ENCODE peak calls at places on chromosomes 6 and 20, in five cellular contexts. I is A549, R is sigmoid colon, P is stomach, C is adrenal gland. Q is an unnamed sample. For H3K4me1, the result is how much of the 10 kb centered on the place peaks cover.

GRCh38 chr6:45684476-45684875 is 306.7 kb upstream of the SUPT3H start:
- DNase-seq in I (no peak), R (no peak), P (no peak), C (no peak), Q (no peak)

GRCh38 chr6:134510920-134511319 is 193.0 kb upstream of the SGK1 start:
- DNase-seq in I (no peak), R (no peak), P (no peak), C (peak), Q (no peak)

GRCh38 chr6:30560930-30561329 is 3.8 kb downstream of the PRR3 start:
- DNase-seq in I (no peak), R (no peak), P (no peak), C (no peak), Q (no peak)

GRCh38 chr20:1661542-1662299 is 4.1 kb upstream of the SIRPG start:
- DNase-seq in I (no peak), R (no peak), P (no peak), C (no peak), Q (no peak)

GRCh38 chr6:42674780-42675179 is 47.6 kb downstream of the PRPH2 start:
- DNase-seq in I (no peak), R (no peak), P (no peak), C (no peak), Q (no peak)

GRCh38 chr6:142605922-142606321 is 304.1 kb downstream of the ADGRG6 start:
- DNase-seq in I (no peak), R (no peak), P (no peak), C (no peak), Q (no peak)

GRCh38 chr6:7541175-7542064 is at the start of gene DSP:
- DNase-seq in I (peak), R (no peak), P (peak), C (peak), Q (no peak)

GRCh38 chr6:24431045-24431451 is 28.3 kb downstream of the MRS2 start:
- DNase-seq in I (peak), R (no peak), P (no peak), C (peak), Q (no peak)

GRCh38 chr6:26335631-26336323 is 29.2 kb upstream of the BTN3A2 start:
- DNase-seq in I (no peak), R (no peak), P (no peak), C (no peak), Q (no peak)

GRCh38 chr6:41639556-41640371 is 1.5 kb downstream of the MDFI start:
- DNase-seq in I (no peak), R (no peak), P (no peak), C (no peak), Q (no peak)

GRCh38 chr6:47922391-47922790 is 140.6 kb downstream of the OPN5 start:
- DNase-seq in I (no peak), R (no peak), P (no peak), C (no peak), Q (no peak)

GRCh38 chr6:30060634-30060981 is 457 bp upstream of the POLR1H start:
- DNase-seq in I (no peak), R (peak), P (no peak), C (peak), Q (no peak)

GRCh38 chr6:146791930-146792329 is 193.2 kb downstream of the ADGB start:
- DNase-seq in I (no peak), R (no peak), P (no peak), C (no peak), Q (no peak)
- TF ChIP-seq POLR2A in I (no peak), R (no peak), P (no peak), C (no peak), Q (no peak)

GRCh38 chr6:3473773-3474172 is 16.9 kb upstream of the SLC22A23 start:
- DNase-seq in I (no peak), R (no peak), P (no peak), C (no peak), Q (no peak)

GRCh38 chr6:3468585-3468984 is 11.7 kb upstream of the SLC22A23 start:
- DNase-seq in I (no peak), R (no peak), P (no peak), C (no peak), Q (no peak)

GRCh38 chr6:3471286-3471685 is 14.4 kb upstream of the SLC22A23 start:
- DNase-seq in I (no peak), R (no peak), P (peak), C (no peak), Q (no peak)

GRCh38 chr6:3467996-3468395 is 11.1 kb upstream of the SLC22A23 start:
- DNase-seq in I (no peak), R (no peak), P (no peak), C (no peak), Q (no peak)

GRCh38 chr6:3471711-3472110 is 14.9 kb upstream of the SLC22A23 start:
- DNase-seq in I (no peak), R (no peak), P (peak), C (no peak), Q (no peak)
- H3K27ac ChIP-seq in I (peak), R (no peak), P (no peak), C (no peak), Q (no peak)

GRCh38 chr6:53530780-53531386 is 14.0 kb downstream of the GCLC start:
- DNase-seq in I (no peak), R (no peak), P (no peak), C (no peak), Q (no peak)
- H3K4me1 ChIP-seq in I (half or more), R (half or more), P (under half), C (under half), Q (under half)

GRCh38 chr20:54361485-54361884 is 113.9 kb upstream of the DOK5 start:
- DNase-seq in I (no peak), R (no peak), P (no peak), C (no peak), Q (no peak)
- TF ChIP-seq POLR2A in I (no peak), R (no peak), P (no peak), C (no peak), Q (no peak)

DNA sequence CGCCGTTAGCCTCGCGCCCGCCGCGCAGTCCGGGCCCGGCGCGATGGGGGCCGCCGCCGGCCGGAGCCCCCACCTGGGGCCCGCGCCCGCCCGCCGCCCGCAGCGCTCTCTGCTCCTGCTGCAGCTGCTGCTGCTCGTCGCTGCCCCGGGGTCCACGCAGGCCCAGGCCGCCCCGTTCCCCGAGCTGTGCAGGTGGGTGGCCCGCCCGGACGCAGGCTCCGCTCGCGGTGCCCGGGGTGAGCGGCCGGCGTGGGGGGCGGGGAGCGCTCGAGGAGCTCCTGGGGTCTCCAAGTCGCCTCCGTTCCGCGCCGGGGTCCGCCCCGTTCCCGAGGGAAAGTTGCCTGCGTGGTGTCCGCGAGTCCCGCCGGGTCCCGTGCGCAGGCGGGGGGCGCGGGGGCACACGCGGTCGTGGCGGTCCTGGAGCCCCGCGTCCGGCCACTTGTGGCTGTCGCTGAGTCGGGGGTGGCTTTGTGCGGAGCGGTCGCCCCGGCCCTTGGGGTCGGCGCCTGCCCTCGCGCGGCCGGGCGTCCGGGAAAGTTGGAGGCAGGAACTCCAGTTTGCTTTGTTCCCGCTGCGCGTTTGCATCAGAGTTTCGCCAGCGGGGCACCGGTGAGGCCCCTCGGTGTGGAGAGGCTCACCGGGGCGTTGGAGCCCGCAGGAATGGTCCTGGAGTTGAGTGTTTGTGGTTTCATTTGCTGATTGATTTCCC is 476 bp downstream of the IGF2R start:
- DNase-seq in I (peak), R (peak), P (peak), C (no peak), Q (no peak)
- H3K27ac ChIP-seq in I (peak), R (peak), P (peak), C (peak), Q (peak)

GRCh38 chr6:44109212-44109611 is 18.0 kb downstream of the MRPL14 start:
- DNase-seq in I (no peak), R (no peak), P (no peak), C (no peak), Q (no peak)
- H3K4me1 ChIP-seq in I (under half), R (under half), P (under half), C (under half), Q (under half)